ENCODE peak calls at places on chromosomes 4 and X, in five cellular contexts. One of them, this sample, is unnamed.

GRCh38 chr4:1683371-1683902 is 676 bp downstream of the FAM53A start:
- DNase-seq in DND-41: no peak
- DNase-seq in MM.1S: peak
- DNase-seq in stimulated activated CD4-positive, alpha-beta T cell treated with anti-CD3 and anti-CD28 coated beads, Interleukin-2, amount 100 ng/mL, for 24 hours: peak
- DNase-seq in H4: no peak
- DNase-seq in this sample: peak

GRCh38 chr4:48027653-48028052 is 11.1 kb downstream of the NIPAL1 start:
- DNase-seq in DND-41: no peak
- DNase-seq in MM.1S: no peak
- DNase-seq in stimulated activated CD4-positive, alpha-beta T cell treated with anti-CD3 and anti-CD28 coated beads, Interleukin-2, amount 100 ng/mL, for 24 hours: no peak
- DNase-seq in H4: no peak
- DNase-seq in this sample: no peak

GRCh38 chrX:149567621-149568417 is 18.1 kb upstream of the HSFX3 start:
- DNase-seq in DND-41: no peak
- DNase-seq in MM.1S: no peak
- DNase-seq in stimulated activated CD4-positive, alpha-beta T cell treated with anti-CD3 and anti-CD28 coated beads, Interleukin-2, amount 100 ng/mL, for 24 hours: no peak
- DNase-seq in H4: no peak
- DNase-seq in this sample: no peak

GRCh38 chr4:130073145-130073790 is 977.3 kb downstream of the C4orf33 start:
- DNase-seq in DND-41: no peak
- DNase-seq in MM.1S: no peak
- DNase-seq in stimulated activated CD4-positive, alpha-beta T cell treated with anti-CD3 and anti-CD28 coated beads, Interleukin-2, amount 100 ng/mL, for 24 hours: no peak
- DNase-seq in H4: no peak
- DNase-seq in this sample: no peak

GRCh38 chr4:125323547-125324100 is 8.9 kb downstream of the FAT4 start:
- DNase-seq in DND-41: no peak
- DNase-seq in MM.1S: no peak
- DNase-seq in stimulated activated CD4-positive, alpha-beta T cell treated with anti-CD3 and anti-CD28 coated beads, Interleukin-2, amount 100 ng/mL, for 24 hours: no peak
- DNase-seq in H4: peak
- DNase-seq in this sample: no peak

GRCh38 chrX:13164611-13165010 is 120.2 kb upstream of the FAM9C start:
- DNase-seq in DND-41: no peak
- DNase-seq in MM.1S: no peak
- DNase-seq in stimulated activated CD4-positive, alpha-beta T cell treated with anti-CD3 and anti-CD28 coated beads, Interleukin-2, amount 100 ng/mL, for 24 hours: no peak
- DNase-seq in H4: no peak
- DNase-seq in this sample: no peak

GRCh38 chrX:64792598-64793337 is 183.5 kb downstream of the ZC4H2 start:
- DNase-seq in DND-41: no peak
- DNase-seq in MM.1S: peak
- DNase-seq in stimulated activated CD4-positive, alpha-beta T cell treated with anti-CD3 and anti-CD28 coated beads, Interleukin-2, amount 100 ng/mL, for 24 hours: no peak
- DNase-seq in H4: no peak
- DNase-seq in this sample: no peak

GRCh38 chrX:69090022-69090421 is 75.2 kb downstream of the PJA1 start:
- DNase-seq in DND-41: no peak
- DNase-seq in MM.1S: no peak
- DNase-seq in stimulated activated CD4-positive, alpha-beta T cell treated with anti-CD3 and anti-CD28 coated beads, Interleukin-2, amount 100 ng/mL, for 24 hours: no peak
- DNase-seq in H4: no peak
- DNase-seq in this sample: no peak

GRCh38 chr4:69875986-69876542 is 16.1 kb upstream of the SULT1E1 start:
- DNase-seq in DND-41: no peak
- DNase-seq in MM.1S: no peak
- DNase-seq in stimulated activated CD4-positive, alpha-beta T cell treated with anti-CD3 and anti-CD28 coated beads, Interleukin-2, amount 100 ng/mL, for 24 hours: no peak
- DNase-seq in H4: no peak
- DNase-seq in this sample: no peak

GRCh38 chr4:17103231-17103630 is 204.8 kb upstream of the LDB2 start:
- DNase-seq in DND-41: no peak
- DNase-seq in MM.1S: no peak
- DNase-seq in stimulated activated CD4-positive, alpha-beta T cell treated with anti-CD3 and anti-CD28 coated beads, Interleukin-2, amount 100 ng/mL, for 24 hours: no peak
- DNase-seq in H4: peak
- DNase-seq in this sample: no peak

GRCh38 chr4:128461300-128462103 is 173.9 kb upstream of the PGRMC2 start:
- DNase-seq in DND-41: no peak
- DNase-seq in MM.1S: no peak
- DNase-seq in stimulated activated CD4-positive, alpha-beta T cell treated with anti-CD3 and anti-CD28 coated beads, Interleukin-2, amount 100 ng/mL, for 24 hours: no peak
- DNase-seq in H4: peak
- DNase-seq in this sample: no peak

GRCh38 chrX:21374994-21375794 is 976 bp downstream of the CNKSR2 start:
- DNase-seq in DND-41: peak
- DNase-seq in MM.1S: no peak
- DNase-seq in stimulated activated CD4-positive, alpha-beta T cell treated with anti-CD3 and anti-CD28 coated beads, Interleukin-2, amount 100 ng/mL, for 24 hours: no peak
- DNase-seq in H4: no peak
- DNase-seq in this sample: no peak

GRCh38 chr4:99457270-99457669 is 22.1 kb upstream of the ADH7 start:
- DNase-seq in DND-41: no peak
- DNase-seq in MM.1S: no peak
- DNase-seq in stimulated activated CD4-positive, alpha-beta T cell treated with anti-CD3 and anti-CD28 coated beads, Interleukin-2, amount 100 ng/mL, for 24 hours: no peak
- DNase-seq in H4: no peak
- DNase-seq in this sample: no peak

GRCh38 chr4:4869731-4870483 is 10.4 kb downstream of the MSX1 start:
- DNase-seq in DND-41: no peak
- DNase-seq in MM.1S: no peak
- DNase-seq in stimulated activated CD4-positive, alpha-beta T cell treated with anti-CD3 and anti-CD28 coated beads, Interleukin-2, amount 100 ng/mL, for 24 hours: no peak
- DNase-seq in H4: no peak
- DNase-seq in this sample: no peak

GRCh38 chrX:125152011-125152410 is 167.7 kb upstream of the TEX13C start:
- DNase-seq in DND-41: no peak
- DNase-seq in MM.1S: no peak
- DNase-seq in stimulated activated CD4-positive, alpha-beta T cell treated with anti-CD3 and anti-CD28 coated beads, Interleukin-2, amount 100 ng/mL, for 24 hours: no peak
- DNase-seq in H4: no peak
- DNase-seq in this sample: no peak

GRCh38 chrX:109857898-109858297 is 124.8 kb upstream of the ACSL4 start:
- DNase-seq in DND-41: no peak
- DNase-seq in MM.1S: no peak
- DNase-seq in stimulated activated CD4-positive, alpha-beta T cell treated with anti-CD3 and anti-CD28 coated beads, Interleukin-2, amount 100 ng/mL, for 24 hours: no peak
- DNase-seq in H4: no peak
- DNase-seq in this sample: no peak

GRCh38 chrX:151722241-151722846 is 6.5 kb downstream of the FATE1 start:
- DNase-seq in DND-41: no peak
- DNase-seq in MM.1S: no peak
- DNase-seq in stimulated activated CD4-positive, alpha-beta T cell treated with anti-CD3 and anti-CD28 coated beads, Interleukin-2, amount 100 ng/mL, for 24 hours: no peak
- DNase-seq in H4: no peak
- DNase-seq in this sample: peak

GRCh38 chr4:125681240-125681639 is 366.5 kb downstream of the FAT4 start:
- DNase-seq in DND-41: no peak
- DNase-seq in MM.1S: no peak
- DNase-seq in stimulated activated CD4-positive, alpha-beta T cell treated with anti-CD3 and anti-CD28 coated beads, Interleukin-2, amount 100 ng/mL, for 24 hours: no peak
- DNase-seq in H4: no peak
- DNase-seq in this sample: no peak

GRCh38 chr4:175536852-175537453 is 275.1 kb downstream of the GPM6A start:
- DNase-seq in DND-41: no peak
- DNase-seq in MM.1S: peak
- DNase-seq in stimulated activated CD4-positive, alpha-beta T cell treated with anti-CD3 and anti-CD28 coated beads, Interleukin-2, amount 100 ng/mL, for 24 hours: no peak
- DNase-seq in H4: peak
- DNase-seq in this sample: no peak

GRCh38 chr4:140168474-140168873 is 14.5 kb upstream of the MAML3 start:
- DNase-seq in DND-41: no peak
- DNase-seq in MM.1S: no peak
- DNase-seq in stimulated activated CD4-positive, alpha-beta T cell treated with anti-CD3 and anti-CD28 coated beads, Interleukin-2, amount 100 ng/mL, for 24 hours: no peak
- DNase-seq in H4: no peak
- DNase-seq in this sample: no peak